ENCODE peak calls at places on chromosomes 11 and 22, in four cellular contexts. F is neural crest cell, B is AG04449, A is heart right ventricle. K is an unnamed sample.

GRCh38 chr11:69649576-69649900 is 8.6 kb downstream of the CCND1 start:
- DNase-seq in A (no peak), F (no peak), B (no peak), K (no peak)

GRCh38 chr11:35337136-35337918 is 82.0 kb downstream of the SLC1A2 start:
- DNase-seq in F (no peak), A (no peak), B (peak; percentile 89), K (peak; percentile 26)

GRCh38 chr11:65546217-65546958 is 11.8 kb downstream of the LTBP3 start:
- DNase-seq in F (peak; percentile 80), B (no peak), A (peak; percentile 84), K (peak; percentile 98)

GRCh38 chr22:25582946-25583345 is 18.5 kb downstream of the GRK3 start:
- DNase-seq in F (no peak), B (no peak), A (no peak), K (no peak)

GRCh38 chr11:118194835-118195627 is 18.6 kb upstream of the SCN2B start:
- DNase-seq in A (peak; percentile 70), F (no peak), B (peak; percentile 17), K (peak; percentile 88)

GRCh38 chr11:98734686-98735085 is 286.1 kb upstream of the CNTN5 start:
- DNase-seq in A (no peak), B (no peak), F (no peak), K (no peak)

GRCh38 chr22:30121988-30122387 is 41.7 kb downstream of the HORMAD2 start:
- DNase-seq in F (no peak), A (no peak), B (no peak), K (no peak)

GRCh38 chr11:34049058-34049457 is 2.5 kb upstream of the CAPRIN1 start:
- DNase-seq in F (no peak), A (no peak), B (no peak), K (no peak)

GRCh38 chr11:83042966-83043711 is 28.6 kb downstream of the RAB30 start:
- DNase-seq in F (no peak), B (no peak), A (no peak), K (no peak)

GRCh38 chr11:419248-420005 is 4.6 kb upstream of the SIGIRR start:
- DNase-seq in A (no peak), B (no peak), F (no peak), K (peak; percentile 55)

GRCh38 chr11:78417175-78417887 is at the start of gene GAB2:
- DNase-seq in B (no peak), F (no peak), A (no peak), K (no peak)

GRCh38 chr11:135075740-135076139 is 663.7 kb upstream of the B3GAT1 start:
- DNase-seq in A (peak; percentile 35), F (peak; percentile 38), B (no peak), K (peak; percentile 30)

GRCh38 chr11:70834984-70835560 is 417.3 kb downstream of the SHANK2 start:
- DNase-seq in F (no peak), A (no peak), B (no peak), K (peak; percentile 32)

GRCh38 chr11:74948546-74948897 is 369 bp downstream of the XRRA1 start:
- DNase-seq in A (no peak), F (no peak), B (no peak), K (no peak)

GRCh38 chr11:128422576-128423370 is 164.6 kb downstream of the ETS1 start:
- DNase-seq in B (no peak), F (no peak), A (peak; percentile 66), K (peak; percentile 42)

GRCh38 chr11:22670803-22671202 is 4.4 kb downstream of the GAS2 start:
- DNase-seq in A (no peak), F (no peak), B (no peak), K (no peak)

GRCh38 chr11:73170140-73170539 is 28.0 kb upstream of the FCHSD2 start:
- DNase-seq in F (no peak), A (no peak), B (no peak), K (no peak)

GRCh38 chr11:66530927-66531722 is 14.7 kb downstream of the ZDHHC24 start:
- DNase-seq in B (no peak), F (no peak), A (no peak), K (no peak)

GRCh38 chr22:25388866-25389540 is 169.6 kb downstream of the CRYBB2 start:
- DNase-seq in F (no peak), A (no peak), B (no peak), K (no peak)

GRCh38 chr11:116605543-116605942 is 167.2 kb downstream of the BUD13 start:
- DNase-seq in A (no peak), F (peak; percentile 63), B (no peak), K (no peak)

GRCh38 chr11:120208777-120209176 is 2.1 kb upstream of the OAF start:
- DNase-seq in B (no peak), F (no peak), A (no peak), K (no peak)

GRCh38 chr11:40295466-40295865 is 1164.0 kb downstream of the LRRC4C start:
- DNase-seq in B (no peak), A (no peak), F (no peak), K (no peak)

GRCh38 chr11:40292636-40293585 is 1166.5 kb downstream of the LRRC4C start:
- DNase-seq in F (peak; percentile 9), B (no peak), A (peak; percentile 10), K (peak; percentile 60)

GRCh38 chr11:40291304-40292100 is 1168.0 kb downstream of the LRRC4C start:
- DNase-seq in F (no peak), A (no peak), B (no peak), K (no peak)

GRCh38 chr11:40293655-40294342 is 1165.7 kb downstream of the LRRC4C start:
- DNase-seq in A (peak; percentile 44), B (peak; percentile 61), F (peak; percentile 69), K (peak; percentile 84)

DNA sequence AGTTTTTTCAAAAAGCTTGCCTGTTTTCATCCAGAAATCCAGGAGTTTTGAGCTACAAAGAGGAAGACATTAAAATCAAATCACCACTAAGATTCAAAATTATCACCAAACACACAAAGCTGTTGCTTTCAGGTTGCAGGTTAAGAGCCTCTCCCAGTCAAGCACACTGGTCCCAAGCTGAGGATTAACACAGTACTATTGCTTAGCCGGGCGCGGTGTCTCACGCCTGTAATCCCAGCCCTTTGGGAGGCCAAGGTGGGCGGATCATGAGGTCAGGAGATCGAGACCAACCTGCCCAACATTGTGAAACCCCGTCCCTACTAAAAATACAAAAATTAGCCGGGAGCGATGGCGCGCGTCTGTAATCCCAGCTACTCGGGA is 1165.1 kb downstream of the LRRC4C start:
- DNase-seq in B (no peak), F (no peak), A (no peak), K (no peak)
- TF ChIP-seq CTCF in B (no peak), F (no peak), A (no peak), K (no peak)

GRCh38 chr11:12577746-12578644 is 96.2 kb upstream of the TEAD1 start:
- DNase-seq in A (no peak), B (no peak), F (no peak), K (no peak)
- TF ChIP-seq CTCF in A (no peak), B (no peak), F (peak; percentile 35), K (no peak)

GRCh38 chr22:40651563-40652501 is 15.3 kb upstream of the MRTFA start:
- DNase-seq in A (peak; percentile 93), B (peak; percentile 97), F (peak; percentile 80), K (peak; percentile 93)
- TF ChIP-seq CTCF in A (no peak), B (no peak), F (no peak), K (no peak)

DNA sequence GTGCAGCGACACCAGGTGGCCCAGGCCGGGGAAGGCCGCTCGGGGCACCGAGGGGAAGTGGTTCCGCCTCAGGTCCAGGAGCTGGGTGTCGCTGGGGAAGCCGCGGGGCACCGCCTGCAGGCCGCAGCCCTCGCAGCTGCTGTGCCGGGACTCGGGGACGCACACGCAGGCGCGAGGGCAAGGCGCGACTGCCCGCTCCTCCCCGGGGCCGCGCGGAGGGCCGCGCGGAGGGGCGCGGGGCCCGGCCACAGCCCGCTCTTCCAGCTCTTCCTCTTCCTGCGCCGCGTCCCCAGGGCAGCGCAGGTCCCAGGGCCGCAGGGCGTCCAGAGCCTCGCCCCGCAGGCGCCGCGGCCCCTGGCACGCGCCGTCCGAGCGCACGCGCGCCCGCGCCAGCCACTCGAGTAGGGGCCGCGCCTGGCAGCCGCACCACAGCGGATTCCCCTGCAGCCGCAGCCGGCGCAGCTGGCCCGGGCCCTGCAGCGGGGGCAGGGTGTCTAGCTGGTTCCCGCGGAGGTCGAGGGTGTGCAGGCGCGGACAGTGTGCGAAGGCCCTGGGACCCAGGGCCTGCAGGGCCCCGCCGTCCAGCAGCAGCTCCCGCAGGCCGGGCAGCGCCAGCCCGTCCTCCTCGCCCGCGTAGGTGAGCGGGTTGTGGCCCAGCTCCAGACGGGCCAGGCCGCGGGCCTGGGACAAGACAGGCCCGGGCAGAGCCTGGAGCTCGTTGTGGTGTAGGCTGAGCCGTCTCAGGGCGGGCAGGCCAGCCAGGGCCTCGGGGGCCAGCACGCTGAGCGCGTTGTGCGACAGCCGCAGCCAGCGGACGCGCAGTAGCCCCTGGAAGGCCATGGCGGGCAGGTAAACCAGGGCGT is 2.8 kb downstream of the CHADL start:
- DNase-seq in A (peak; percentile 77), F (peak; percentile 30), B (no peak), K (peak; percentile 95)
- TF ChIP-seq CTCF in A (peak; percentile 56), F (peak; percentile 63), B (peak; percentile 47), K (peak; percentile 93)

DNA sequence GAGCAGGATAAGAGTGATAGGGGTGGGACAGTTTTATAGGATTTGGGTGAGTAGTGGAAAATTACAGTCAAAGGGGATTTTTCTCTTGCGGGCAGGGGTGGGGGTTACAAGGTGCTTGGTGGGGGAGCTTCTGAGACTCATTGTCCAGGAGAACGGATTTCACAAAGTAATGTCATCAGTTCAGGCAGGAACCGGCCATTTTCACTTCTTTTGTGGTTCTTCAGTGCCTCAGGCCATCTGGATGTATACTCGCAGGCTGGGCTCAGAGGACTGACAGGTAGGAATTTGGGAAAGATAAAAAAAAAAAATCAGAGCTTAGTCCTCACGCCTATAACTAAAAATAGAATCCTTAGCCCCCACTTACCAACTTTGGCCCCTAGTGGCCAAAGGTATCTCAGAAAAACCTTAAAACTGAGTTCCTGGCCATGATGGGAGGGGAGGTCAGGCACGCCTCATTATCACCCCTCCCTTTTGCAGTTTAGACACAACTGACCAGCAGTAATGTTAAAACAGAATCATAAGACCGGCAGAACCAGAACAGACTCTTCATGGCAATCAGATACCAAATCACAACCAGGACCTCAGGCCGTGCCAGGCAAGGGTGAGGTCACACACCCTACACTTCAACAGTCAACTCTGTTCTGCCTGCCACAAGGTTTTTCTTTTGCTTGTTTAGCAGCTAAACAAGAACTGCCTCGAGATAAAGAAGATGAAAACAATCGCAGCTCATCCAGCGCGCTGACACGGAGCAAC is 8.9 kb upstream of the APOBEC3G start:
- DNase-seq in F (no peak), B (no peak), A (no peak), K (no peak)
- TF ChIP-seq CTCF in F (peak; percentile 39), B (no peak), A (no peak), K (no peak)

DNA sequence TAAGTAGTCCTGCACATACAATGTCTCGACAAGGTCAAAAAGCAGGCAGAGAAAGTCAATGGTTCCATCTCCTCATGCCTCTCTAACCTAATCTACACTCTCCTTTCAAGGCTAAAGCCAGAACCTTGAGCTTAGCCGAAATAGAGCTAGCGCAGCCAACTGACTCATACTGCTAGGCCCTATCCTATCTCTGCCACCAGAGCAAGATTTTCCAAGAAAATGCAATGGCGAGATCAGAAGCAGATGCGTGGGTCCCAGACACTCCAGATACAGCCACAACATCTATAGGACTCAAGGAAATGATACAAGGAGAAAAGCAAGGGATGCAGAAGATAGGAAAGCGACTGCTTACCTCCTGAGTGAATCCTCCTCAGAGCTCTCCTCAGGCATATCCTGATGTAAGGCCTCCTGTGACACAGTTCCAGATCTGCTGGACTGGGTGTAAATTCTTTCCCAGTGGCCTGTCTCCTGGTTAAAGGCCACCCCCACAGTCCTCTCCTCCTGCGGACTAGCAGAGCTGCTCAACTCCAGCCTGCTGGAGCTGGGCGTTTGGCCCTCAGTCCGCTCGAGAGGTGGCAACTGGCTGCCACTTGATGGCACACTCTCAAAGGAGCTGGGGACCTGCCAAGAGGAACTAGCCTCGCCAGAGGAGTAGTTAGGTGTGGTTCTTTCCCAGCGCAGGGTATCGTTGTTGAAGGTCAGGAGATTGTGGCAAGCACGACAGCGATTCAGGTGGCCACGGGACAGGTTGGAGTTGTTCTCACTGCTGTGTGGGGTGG is 52.0 kb downstream of the AMBRA1 start:
- DNase-seq in B (no peak), F (no peak), A (peak; percentile 51), K (peak; percentile 32)
- TF ChIP-seq CTCF in B (no peak), F (no peak), A (no peak), K (no peak)